ENCODE peak calls at places on chromosomes 1 and 21, in six cellular contexts. V is CD4-positive, alpha-beta memory T cell; Y is heart left ventricle; F is Peyer's patch; U is tibial artery; O is small intestine. Q is an unnamed sample. For H3K27me3 and H3K4me1, the result is how much of the 10 kb centered on the place peaks cover.

GRCh38 chr1:2880086-2880485 is 78.6 kb upstream of the TTC34 start:
- DNase-seq in V (no peak), Y (no peak), F (no peak), U (no peak), O (no peak), Q (no peak)

GRCh38 chr1:31517301-31517700 is 59.0 kb upstream of the TINAGL1 start:
- DNase-seq in V (no peak), Y (no peak), F (no peak), U (no peak), O (no peak), Q (no peak)

GRCh38 chr1:245765241-245766000 is 610.6 kb downstream of the KIF26B start:
- DNase-seq in V (no peak), Y (no peak), F (no peak), U (no peak), O (no peak), Q (no peak)

GRCh38 chr1:176193023-176193422 is 14.1 kb downstream of the COP1 start:
- DNase-seq in V (no peak), Y (no peak), F (no peak), U (no peak), O (no peak), Q (no peak)

GRCh38 chr21:30839304-30839703 is 9.7 kb upstream of the KRTAP7-1 start:
- DNase-seq in V (peak), Y (no peak), F (no peak), U (no peak), O (peak), Q (peak)

GRCh38 chr1:41768538-41768937 is 150.2 kb downstream of the HIVEP3 start:
- DNase-seq in V (no peak), Y (no peak), F (no peak), U (no peak), O (no peak), Q (no peak)

GRCh38 chr1:233704882-233705723 is 91.2 kb downstream of the KCNK1 start:
- DNase-seq in V (no peak), Y (no peak), F (no peak), U (no peak), O (peak), Q (no peak)

GRCh38 chr1:86200901-86201300 is 44.3 kb upstream of the COL24A1 start:
- DNase-seq in V (no peak), Y (no peak), F (no peak), U (no peak), O (no peak), Q (no peak)

GRCh38 chr1:23441446-23442148 is 17.0 kb upstream of the TCEA3 start:
- DNase-seq in V (no peak), Y (no peak), F (no peak), U (no peak), O (no peak), Q (no peak)

GRCh38 chr1:217137210-217137871 is 414.1 kb upstream of the ESRRG start:
- DNase-seq in V (no peak), Y (no peak), F (no peak), U (no peak), O (no peak), Q (peak)

GRCh38 chr1:181206513-181206912 is 118.0 kb downstream of the IER5 start:
- DNase-seq in V (no peak), Y (no peak), F (no peak), U (no peak), O (no peak), Q (no peak)

GRCh38 chr1:55384589-55385136 is 169.5 kb upstream of the USP24 start:
- DNase-seq in V (no peak), Y (no peak), F (no peak), U (no peak), O (no peak), Q (no peak)

GRCh38 chr1:47594627-47595026 is 156.8 kb downstream of the FOXD2 start:
- DNase-seq in V (no peak), Y (peak), F (peak), U (no peak), O (no peak), Q (no peak)

GRCh38 chr1:202589190-202589680 is 121.0 kb downstream of the SYT2 start:
- DNase-seq in V (no peak), Y (peak), F (peak), U (peak), O (peak), Q (no peak)

GRCh38 chr1:46410156-46411009 is 16.3 kb downstream of the FAAH start:
- DNase-seq in V (no peak), Y (no peak), F (no peak), U (no peak), O (no peak), Q (no peak)

GRCh38 chr1:194341587-194341986 is 1155.2 kb upstream of the B3GALT2 start:
- DNase-seq in V (no peak), Y (no peak), F (no peak), U (no peak), O (no peak), Q (no peak)

GRCh38 chr1:32074841-32075240 is 2.1 kb downstream of the TMEM39B start:
- DNase-seq in V (no peak), Y (no peak), F (no peak), U (no peak), O (no peak), Q (no peak)

GRCh38 chr1:981955-982558 is at the start of gene PERM1:
- DNase-seq in V (no peak), Y (peak), F (no peak), U (no peak), O (no peak), Q (no peak)
- H3K27me3 ChIP-seq in V (under half), Y (under half), F (under half), U (under half), O (under half), Q (half or more)

GRCh38 chr1:222331340-222331739 is 216.6 kb downstream of the HHIPL2 start:
- DNase-seq in V (no peak), Y (no peak), F (no peak), U (no peak), O (no peak), Q (no peak)

GRCh38 chr1:222335586-222335985 is 212.3 kb downstream of the HHIPL2 start:
- DNase-seq in V (no peak), Y (no peak), F (no peak), U (no peak), O (no peak), Q (no peak)

GRCh38 chr1:222329493-222330045 is 218.3 kb downstream of the HHIPL2 start:
- DNase-seq in V (no peak), Y (no peak), F (no peak), U (no peak), O (no peak), Q (no peak)

GRCh38 chr1:222331765-222332164 is 216.1 kb downstream of the HHIPL2 start:
- DNase-seq in V (no peak), Y (no peak), F (no peak), U (no peak), O (no peak), Q (no peak)

DNA sequence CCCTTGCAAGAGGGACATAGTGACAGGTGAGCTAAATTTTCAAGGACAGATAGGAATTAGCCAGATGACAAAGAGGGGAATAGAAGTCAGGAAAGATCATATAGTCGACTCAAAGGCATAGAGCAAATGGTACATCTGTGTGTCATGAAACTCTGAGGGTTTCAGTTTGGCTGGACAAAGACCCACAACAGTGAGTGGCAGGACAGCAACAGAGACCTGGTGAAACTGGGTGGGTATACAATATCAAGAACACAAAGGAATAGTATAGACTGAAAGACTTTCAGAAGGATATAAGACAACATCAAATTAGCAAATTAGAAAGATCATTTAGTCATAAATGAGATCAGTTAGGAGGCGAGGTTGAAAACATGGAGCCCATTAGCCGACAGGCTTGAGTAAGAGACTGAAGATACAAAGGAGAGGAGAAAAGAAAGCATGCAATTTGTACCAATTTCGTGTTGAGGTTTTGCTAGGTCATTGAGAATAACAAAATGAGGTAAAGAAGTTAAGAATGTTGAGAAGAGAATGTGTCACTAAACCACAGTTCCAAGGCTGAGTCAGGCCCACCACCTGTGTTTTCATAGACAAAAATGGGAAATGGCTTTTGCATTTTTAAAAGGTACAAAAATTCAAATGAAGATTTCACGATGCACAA is 213.8 kb downstream of the HHIPL2 start:
- DNase-seq in V (no peak), Y (no peak), F (no peak), U (no peak), O (no peak), Q (no peak)
- H3K4me1 ChIP-seq in V (under half), Y (under half), F (under half), U (under half), O (under half), Q (under half)

GRCh38 chr1:155042789-155043188 is 8.3 kb upstream of the ADAM15 start:
- DNase-seq in V (no peak), Y (no peak), F (no peak), U (no peak), O (no peak), Q (no peak)
- H3K27ac ChIP-seq in V (no peak), Y (no peak), F (peak), U (no peak), O (peak), Q (no peak)

DNA sequence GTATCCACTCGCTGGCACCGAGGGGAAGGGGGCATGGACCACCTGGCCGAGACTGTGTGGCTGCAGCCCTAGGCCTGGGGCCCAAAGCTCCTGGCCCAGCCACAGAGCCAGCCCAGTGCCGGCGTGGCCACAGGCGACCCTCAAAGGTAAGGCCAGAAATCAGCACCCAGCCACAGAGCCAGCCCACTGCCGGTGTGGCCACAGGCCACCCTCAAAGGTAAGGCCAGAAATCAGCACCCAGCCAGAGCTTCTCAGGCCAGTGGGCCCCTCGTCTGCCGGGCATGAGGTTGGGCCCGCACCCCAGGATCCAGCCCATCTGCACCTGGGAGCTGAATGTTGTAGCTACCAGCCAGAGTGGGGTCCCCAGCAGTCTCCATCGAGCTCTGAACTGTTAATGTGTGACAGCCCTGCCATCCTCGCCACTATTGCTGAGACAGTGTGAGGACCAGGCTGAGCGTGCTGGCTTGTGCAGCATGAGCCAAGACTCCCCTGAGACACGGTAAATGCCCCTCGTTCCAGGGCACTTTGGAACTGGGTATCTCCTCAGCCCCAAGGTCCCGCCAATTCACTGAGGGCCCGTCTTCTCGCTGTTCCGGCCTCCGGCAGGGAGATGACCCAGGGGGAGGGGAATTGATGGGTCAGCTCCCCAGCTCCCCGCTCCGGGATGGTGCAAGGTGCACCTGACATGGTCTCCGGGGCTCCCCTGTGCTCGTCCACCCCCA is 4.6 kb upstream of the FTCD start:
- DNase-seq in V (no peak), Y (no peak), F (peak), U (no peak), O (no peak), Q (no peak)
- H3K27me3 ChIP-seq in V (under half), Y (under half), F (under half), U (under half), O (under half), Q (under half)

DNA sequence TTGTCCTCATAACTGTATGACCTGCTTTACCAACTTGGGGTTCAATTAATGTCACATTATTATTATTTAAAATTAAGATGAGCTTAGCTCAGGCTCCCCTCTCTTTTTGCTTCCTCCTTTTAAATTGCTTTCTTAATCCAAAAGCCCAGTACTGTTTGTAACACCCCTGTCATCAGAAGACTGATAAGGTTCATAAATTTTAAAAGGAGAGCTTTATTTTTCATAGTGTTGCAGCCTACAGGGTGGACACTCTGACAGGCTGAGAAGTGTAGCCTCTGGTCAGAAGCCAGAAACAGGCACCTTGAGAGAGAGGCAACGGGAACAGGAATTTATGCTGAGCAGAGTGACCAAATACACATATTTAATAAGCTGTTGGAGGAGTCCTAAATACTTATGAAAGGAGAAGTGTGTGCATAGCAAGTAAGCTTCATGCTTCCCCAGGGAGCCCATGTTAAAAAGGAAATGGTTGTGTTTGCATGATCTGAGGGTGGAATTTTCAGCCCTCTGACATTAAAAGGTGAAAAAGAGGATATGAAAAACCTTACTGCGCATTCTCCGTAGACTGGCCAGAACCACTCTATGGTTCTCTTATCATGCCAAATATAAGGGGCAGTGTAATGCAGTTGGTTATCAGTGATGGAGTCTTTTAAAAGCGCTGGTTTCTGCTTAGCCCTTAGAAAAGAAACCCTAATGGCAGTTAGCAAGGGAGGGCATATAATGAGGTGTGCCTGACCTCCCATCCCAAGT is 30.5 kb upstream of the FGGY start:
- DNase-seq in V (no peak), Y (no peak), F (no peak), U (no peak), O (no peak), Q (no peak)
- H3K4me1 ChIP-seq in V (under half), Y (under half), F (under half), U (under half), O (under half), Q (under half)

Q was measured in neural progenitor cell.